ENCODE peak calls at places on chromosomes 12 and 14, in seven cellular contexts. Y, U, F, P, Q, D and W are unnamed samples.

GRCh38 chr12:50961708-50962107 is 9.4 kb downstream of the HIGD1C start:
- DNase-seq in P (no peak), U (no peak), Q (no peak), Y (no peak), F (no peak), D (no peak), W (no peak)

GRCh38 chr12:125515887-125516286 is 450.7 kb downstream of the AACS start:
- DNase-seq in Q (no peak), P (no peak), U (no peak), Y (no peak), F (no peak), D (no peak), W (no peak)

GRCh38 chr12:39380090-39380489 is 62.8 kb downstream of the KIF21A start:
- DNase-seq in D (no peak), Q (no peak), P (no peak), Y (no peak), F (no peak), U (no peak), W (no peak)

GRCh38 chr14:74792249-74793039 is 29.3 kb downstream of the YLPM1 start:
- DNase-seq in U (peak; percentile 39), Y (no peak), F (no peak), D (no peak), Q (no peak), P (no peak), W (no peak)

GRCh38 chr12:2058837-2059236 is 6.0 kb downstream of the CACNA1C start:
- DNase-seq in D (no peak), Y (no peak), P (no peak), U (no peak), Q (no peak), F (no peak), W (peak; percentile 68)

GRCh38 chr12:123972448-123973401 is at the start of the genes CCDC92 and ZNF664:
- DNase-seq in F (peak; percentile 92), Q (peak; percentile 95), Y (peak; percentile 99), P (peak; percentile 99), U (peak; percentile 92), D (peak; percentile 94), W (peak; percentile 99)

GRCh38 chr14:104730504-104730903 is 6.5 kb downstream of the ADSS1 start:
- DNase-seq in Y (no peak), U (no peak), F (no peak), P (no peak), D (no peak), Q (no peak), W (no peak)

GRCh38 chr14:104681689-104682074 is 7.7 kb upstream of the INF2 start:
- DNase-seq in Q (peak; percentile 82), Y (peak; percentile 86), P (peak; percentile 88), D (peak; percentile 78), U (no peak), F (peak; percentile 94), W (peak; percentile 95)

GRCh38 chr12:101713059-101713682 is 15.7 kb downstream of the CHPT1 start:
- DNase-seq in U (no peak), Q (no peak), P (no peak), Y (no peak), F (peak; percentile 64), D (peak; percentile 48), W (no peak)

GRCh38 chr14:59117754-59118153 is 70.7 kb upstream of the DAAM1 start:
- DNase-seq in Q (no peak), F (no peak), Y (no peak), D (no peak), U (no peak), P (no peak), W (no peak)

GRCh38 chr12:124910561-124911478 is 3.6 kb downstream of the UBC start:
- DNase-seq in U (no peak), F (no peak), D (no peak), Y (no peak), Q (no peak), P (no peak), W (no peak)

GRCh38 chr12:101777476-101777875 is 38.2 kb upstream of the SYCP3 start:
- DNase-seq in F (no peak), D (no peak), Y (no peak), Q (no peak), U (no peak), P (no peak), W (no peak)

GRCh38 chr12:115872919-115873357 is 404.6 kb downstream of the MED13L start:
- DNase-seq in F (no peak), Y (peak; percentile 39), P (no peak), D (no peak), Q (peak; percentile 73), U (no peak), W (peak; percentile 51)

GRCh38 chr14:78243187-78243586 is 73.0 kb downstream of the NRXN3 start:
- DNase-seq in D (no peak), Y (no peak), P (no peak), U (no peak), Q (no peak), F (no peak), W (no peak)

GRCh38 chr12:74488134-74488533 is 49.5 kb upstream of the ATXN7L3B start:
- DNase-seq in U (no peak), Y (no peak), D (no peak), Q (no peak), F (no peak), P (no peak), W (no peak)

GRCh38 chr14:74658535-74659130 is 46.6 kb upstream of the LTBP2 start:
- DNase-seq in P (no peak), U (no peak), Q (no peak), F (no peak), D (no peak), Y (no peak), W (no peak)

GRCh38 chr12:107490000-107490399 is 195.6 kb upstream of the PWP1 start:
- DNase-seq in D (no peak), Q (no peak), Y (no peak), P (no peak), F (no peak), U (no peak), W (no peak)

GRCh38 chr14:69694730-69695663 is 71.9 kb upstream of the SRSF5 start:
- DNase-seq in Y (no peak), Q (peak; percentile 17), F (no peak), U (no peak), D (no peak), P (no peak), W (no peak)

GRCh38 chr12:108907861-108908302 is 28.0 kb downstream of the DAO start:
- DNase-seq in U (no peak), Q (peak; percentile 61), D (no peak), Y (no peak), F (peak; percentile 63), P (no peak), W (no peak)

GRCh38 chr12:39070775-39071174 is 165.4 kb upstream of the CPNE8 start:
- DNase-seq in D (no peak), F (no peak), Y (no peak), P (no peak), Q (no peak), U (no peak), W (no peak)

GRCh38 chr14:29235991-29236390 is 469.4 kb downstream of the FOXG1 start:
- DNase-seq in Q (no peak), P (no peak), F (no peak), D (no peak), Y (no peak), U (no peak), W (no peak)

GRCh38 chr12:119206348-119207075 is 27.8 kb downstream of the HSPB8 start:
- DNase-seq in U (no peak), Y (no peak), P (no peak), Q (no peak), F (no peak), D (no peak), W (no peak)
- H3K4me3 ChIP-seq in U (no peak overlapping the region), Y (no peak overlapping the region), P (no peak overlapping the region), Q (no peak overlapping the region), F (no peak overlapping the region), D (no peak overlapping the region), W (no peak overlapping the region)

GRCh38 chr12:132429932-132430643 is 59.9 kb upstream of the FBRSL1 start:
- DNase-seq in Y (peak; percentile 85), U (peak; percentile 73), D (no peak), P (peak; percentile 95), Q (peak; percentile 66), F (no peak), W (peak; percentile 89)
- H3K36me3 ChIP-seq in Y (no peaks in the 10 kb centered on the region), U (no peaks in the 10 kb centered on the region), D (no peaks in the 10 kb centered on the region), P (no peaks in the 10 kb centered on the region), Q (no peaks in the 10 kb centered on the region), F (no peaks in the 10 kb centered on the region), W (no peaks in the 10 kb centered on the region)

GRCh38 chr12:114392909-114393308 is 13.0 kb downstream of the TBX5 start:
- DNase-seq in F (no peak), P (no peak), Y (no peak), D (no peak), U (no peak), Q (no peak), W (peak; percentile 24)
- H3K27me3 ChIP-seq in F (no peaks in the 10 kb centered on the region), P (no peaks in the 10 kb centered on the region), Y (peaks cover 3% of the 10 kb centered on the region), D (no peaks in the 10 kb centered on the region), U (peaks cover 23% of the 10 kb centered on the region), Q (peaks cover 81% of the 10 kb centered on the region), W (peaks cover 54% of the 10 kb centered on the region)

GRCh38 chr12:26830783-26831601 is 2.0 kb downstream of the ITPR2 start:
- DNase-seq in F (no peak), Y (no peak), U (no peak), D (no peak), P (no peak), Q (no peak), W (no peak)

GRCh38 chr12:26830358-26830757 is 2.6 kb downstream of the ITPR2 start:
- DNase-seq in P (no peak), D (no peak), F (no peak), Q (no peak), Y (no peak), U (no peak), W (no peak)

GRCh38 chr12:26831959-26832816 is 806 bp downstream of the ITPR2 start:
- DNase-seq in D (peak; percentile 55), P (peak; percentile 94), U (peak; percentile 72), Y (peak; percentile 61), F (peak; percentile 73), Q (peak; percentile 63), W (peak; percentile 67)

GRCh38 chr12:26833692-26834168 is 736 bp upstream of the ITPR2 start:
- DNase-seq in F (peak; percentile 67), D (peak; percentile 50), Y (peak; percentile 70), Q (peak; percentile 56), U (peak; percentile 32), P (peak; percentile 88), W (peak; percentile 73)

GRCh38 chr12:26832817-26833691 is at the start of gene ITPR2:
- DNase-seq in P (peak; percentile 98), D (peak; percentile 95), Q (peak; percentile 99), U (peak; percentile 90), F (peak; percentile 96), Y (peak; percentile 95), W (peak; percentile 96)
- H3K4me3 ChIP-seq in P (peak within 1 kb of the TSS; percentile 94), D (peak within 1 kb of the TSS; percentile 92), Q (peak within 1 kb of the TSS; percentile 83), U (peak within 1 kb of the TSS; percentile 79), F (peak within 1 kb of the TSS; percentile 65), Y (peak within 1 kb of the TSS; percentile 91), W (peak within 1 kb of the TSS; percentile 96)

GRCh38 chr14:93870377-93870776 is 56.8 kb upstream of the FAM181A start:
- DNase-seq in Y (no peak), P (no peak), U (no peak), F (no peak), Q (no peak), D (no peak), W (no peak)
- H3K36me3 ChIP-seq in Y (no peaks in the 10 kb centered on the region), P (no peaks in the 10 kb centered on the region), U (no peaks in the 10 kb centered on the region), F (no peaks in the 10 kb centered on the region), Q (no peaks in the 10 kb centered on the region), D (no peaks in the 10 kb centered on the region), W (no peaks in the 10 kb centered on the region)